ENCODE peak calls at places on chromosome 13, in four cellular contexts. X, C, P and F are unnamed samples.
A peak's percentile ranks its signal among the peaks of the same experiment; 100 is the strongest.

GRCh38 chr13:99215466-99215865 is 14.8 kb downstream of the UBAC2 start:
- DNase-seq in X (no peak), P (peak; percentile 77), C (no peak), F (no peak)

GRCh38 chr13:105168295-105168694 is 1367.2 kb downstream of the EFNB2 start:
- DNase-seq in X (no peak), P (no peak), C (no peak), F (no peak)

GRCh38 chr13:33868343-33868994 is 50.5 kb downstream of the RFC3 start:
- DNase-seq in C (no peak), P (no peak), X (no peak), F (no peak)

GRCh38 chr13:96053003-96053703 is at the start of gene UGGT2:
- DNase-seq in X (peak; percentile 91), P (peak; percentile 95), C (peak; percentile 92), F (peak; percentile 52)

GRCh38 chr13:107867701-107868661 is 347.4 kb downstream of the LIG4 start:
- DNase-seq in P (no peak), X (peak; percentile 12), C (no peak), F (no peak)

GRCh38 chr13:64083811-64084210 is 2668.2 kb upstream of the PCDH20 start:
- DNase-seq in C (no peak), X (no peak), P (no peak), F (no peak)

GRCh38 chr13:75250526-75251183 is 231.3 kb downstream of the TBC1D4 start:
- DNase-seq in C (peak; percentile 35), X (no peak), P (no peak), F (no peak)

GRCh38 chr13:84844473-84844872 is 954.7 kb downstream of the SLITRK6 start:
- DNase-seq in C (peak; percentile 18), X (no peak), P (no peak), F (no peak)

GRCh38 chr13:26255717-26256277 is 1.9 kb downstream of the CDK8 start:
- DNase-seq in C (no peak), P (no peak), X (peak; percentile 21), F (no peak)

GRCh38 chr13:45402641-45403040 is 15.5 kb downstream of the SLC25A30 start:
- DNase-seq in P (no peak), X (no peak), C (no peak), F (no peak)

GRCh38 chr13:72384879-72385278 is 342.6 kb downstream of the MZT1 start:
- DNase-seq in X (no peak), P (no peak), C (peak; percentile 8), F (no peak)

GRCh38 chr13:97254809-97255208 is 32.7 kb downstream of the MBNL2 start:
- DNase-seq in C (peak; percentile 95), P (no peak), X (no peak), F (no peak)